ENCODE peak calls at places on chromosomes 4 and X, in eight cellular contexts. G is cardiac fibroblast, J is MCF 10A, L is lower leg skin, W is B cell, V is endothelial cell, F is transverse colon, N is astrocyte of the cerebellum. H is an unnamed sample.

GRCh38 chr4:8285976-8286718 is 16.6 kb downstream of the HTRA3 start:
- DNase-seq in G (no peak), V (no peak), J (no peak), F (no peak), W (no peak), L (no peak), N (no peak), H (no peak)

GRCh38 chr4:22338806-22339205 is 177.1 kb downstream of the ADGRA3 start:
- DNase-seq in W (no peak), V (no peak), G (no peak), N (no peak), J (no peak), L (no peak), F (no peak), H (no peak)

GRCh38 chrX:53930513-53931380 is 113.5 kb downstream of the PHF8 start:
- DNase-seq in V (no peak), L (no peak), G (peak), W (no peak), N (peak), J (peak), F (no peak), H (no peak)

GRCh38 chrX:118497180-118497814 is 1.7 kb downstream of the DOCK11 start:
- DNase-seq in J (no peak), V (no peak), F (no peak), N (no peak), L (no peak), W (no peak), G (no peak), H (no peak)

GRCh38 chr4:53908661-53909078 is 155.7 kb downstream of the CHIC2 start:
- DNase-seq in G (peak), J (peak), F (peak), N (peak), W (peak), L (no peak), V (peak), H (no peak)

GRCh38 chr4:54961357-54961975 is 163.9 kb downstream of the KDR start:
- DNase-seq in V (peak), F (no peak), G (peak), N (no peak), L (no peak), W (no peak), J (peak), H (no peak)

GRCh38 chr4:123127865-123128264 is 205.5 kb upstream of the NUDT6 start:
- DNase-seq in F (no peak), J (peak), N (no peak), G (peak), V (no peak), W (no peak), L (no peak), H (no peak)

GRCh38 chr4:41471672-41472071 is 66.3 kb upstream of the LIMCH1 start:
- DNase-seq in V (no peak), L (no peak), W (no peak), J (no peak), N (no peak), F (no peak), G (no peak), H (no peak)

GRCh38 chrX:78769933-78770332 is 22.4 kb downstream of the LPAR4 start:
- DNase-seq in N (no peak), L (no peak), W (no peak), V (no peak), F (no peak), J (no peak), G (no peak), H (no peak)

GRCh38 chrX:22433292-22434070 is 160.8 kb downstream of the CBLL2 start:
- DNase-seq in J (no peak), F (peak), N (no peak), V (no peak), L (no peak), G (peak), W (no peak), H (no peak)

GRCh38 chrX:80876877-80877276 is 67.2 kb upstream of the BRWD3 start:
- DNase-seq in W (no peak), V (no peak), N (peak), J (peak), L (no peak), G (peak), F (no peak), H (no peak)
- TF ChIP-seq CTCF in W (peak), V (peak), N (no peak), J (peak), L (no peak), G (peak), F (no peak), H (peak)

GRCh38 chr4:39435875-39436563 is 22.7 kb downstream of the RPL9 start:
- DNase-seq in L (no peak), V (no peak), N (no peak), W (no peak), F (no peak), J (no peak), G (no peak), H (no peak)
- TF ChIP-seq CTCF in L (no peak), V (no peak), N (peak), W (no peak), F (no peak), J (peak), G (peak), H (peak)

GRCh38 chr4:4541661-4542570 is at the start of gene STX18:
- DNase-seq in L (peak), V (peak), J (peak), N (peak), F (peak), W (peak), G (peak), H (peak)
- TF ChIP-seq CTCF in L (no peak), V (no peak), J (no peak), N (no peak), F (peak), W (peak), G (no peak), H (no peak)

GRCh38 chr4:38068107-38068506 is 107.9 kb downstream of the PTTG2 start:
- DNase-seq in V (no peak), G (no peak), W (no peak), F (no peak), J (no peak), N (no peak), L (peak), H (no peak)

GRCh38 chr4:38072578-38072977 is 112.4 kb downstream of the PTTG2 start:
- DNase-seq in F (no peak), J (no peak), L (no peak), N (no peak), V (no peak), W (no peak), G (no peak), H (no peak)

GRCh38 chr4:38067499-38067898 is 107.3 kb downstream of the PTTG2 start:
- DNase-seq in N (no peak), W (no peak), F (no peak), L (peak), G (no peak), V (no peak), J (no peak), H (no peak)

GRCh38 chr4:38071801-38072567 is 111.8 kb downstream of the PTTG2 start:
- DNase-seq in L (no peak), N (no peak), F (no peak), J (peak), W (no peak), G (peak), V (no peak), H (no peak)

GRCh38 chr4:38069271-38069760 is 109.1 kb downstream of the PTTG2 start:
- DNase-seq in N (no peak), G (peak), F (peak), L (peak), J (peak), V (peak), W (no peak), H (no peak)
- TF ChIP-seq CTCF in N (peak), G (peak), F (peak), L (no peak), J (peak), V (no peak), W (no peak), H (peak)

DNA sequence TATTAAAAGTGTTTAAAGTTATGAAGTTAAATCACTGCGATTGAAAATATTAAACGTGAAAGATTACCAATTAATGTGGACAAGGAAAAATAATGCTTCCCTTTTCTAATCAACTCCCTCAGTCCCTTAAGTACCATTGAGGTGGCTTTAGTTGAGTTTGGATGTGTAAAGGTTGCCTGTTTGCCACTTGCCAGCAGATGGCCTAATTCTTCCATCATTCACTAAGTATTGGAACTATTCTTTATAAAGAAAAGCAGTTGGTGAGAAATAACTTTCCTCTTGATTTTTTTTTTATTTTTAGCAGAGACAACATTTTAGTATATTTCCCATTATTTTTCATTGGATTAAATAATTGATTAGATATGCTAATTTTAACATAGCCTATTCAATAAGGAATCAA is 295.9 kb upstream of the TACR3 start:
- DNase-seq in G (no peak), L (no peak), W (no peak), J (peak), V (no peak), N (no peak), F (no peak), H (no peak)
- TF ChIP-seq CTCF in G (no peak), L (no peak), W (no peak), J (peak), V (peak), N (peak), F (no peak), H (peak)

H was measured in osteocyte.